ENCODE peak calls at places on chromosome 13, in six cellular contexts. One of them, this sample, is unnamed.

GRCh38 chr13:77696863-77697207 is 652 bp upstream of the SLAIN1 start:
- DNase-seq in activated T-cell treated with anti-CD3 and anti-CD28 coated beads, Interleukin-2, amount 50 U/mL, for 72 hours: peak; percentile 1
- DNase-seq in HTR-8/SVneo: no peak
- DNase-seq in transverse colon: no peak
- DNase-seq in WTC11: no peak
- DNase-seq in right cardiac atrium: no peak
- DNase-seq in this sample: no peak

GRCh38 chr13:23488442-23488841 is 54.9 kb upstream of the SACS start:
- DNase-seq in right cardiac atrium: no peak
- DNase-seq in activated T-cell treated with anti-CD3 and anti-CD28 coated beads, Interleukin-2, amount 50 U/mL, for 72 hours: no peak
- DNase-seq in WTC11: no peak
- DNase-seq in HTR-8/SVneo: no peak
- DNase-seq in transverse colon: no peak
- DNase-seq in this sample: peak; percentile 58

GRCh38 chr13:73767191-73767741 is 366.9 kb downstream of the KLF12 start:
- DNase-seq in right cardiac atrium: no peak
- DNase-seq in WTC11: peak; percentile 16
- DNase-seq in transverse colon: no peak
- DNase-seq in HTR-8/SVneo: no peak
- DNase-seq in activated T-cell treated with anti-CD3 and anti-CD28 coated beads, Interleukin-2, amount 50 U/mL, for 72 hours: no peak
- DNase-seq in this sample: no peak

GRCh38 chr13:24284876-24285275 is 24.5 kb upstream of the C1QTNF9 start:
- DNase-seq in activated T-cell treated with anti-CD3 and anti-CD28 coated beads, Interleukin-2, amount 50 U/mL, for 72 hours: no peak
- DNase-seq in transverse colon: no peak
- DNase-seq in WTC11: no peak
- DNase-seq in HTR-8/SVneo: no peak
- DNase-seq in right cardiac atrium: no peak
- DNase-seq in this sample: no peak

GRCh38 chr13:38868870-38869269 is 121.8 kb downstream of the STOML3 start:
- DNase-seq in WTC11: no peak
- DNase-seq in transverse colon: no peak
- DNase-seq in activated T-cell treated with anti-CD3 and anti-CD28 coated beads, Interleukin-2, amount 50 U/mL, for 72 hours: no peak
- DNase-seq in HTR-8/SVneo: no peak
- DNase-seq in right cardiac atrium: no peak
- DNase-seq in this sample: no peak

GRCh38 chr13:90918551-90918950 is 428.9 kb upstream of the MIR17HG start:
- DNase-seq in HTR-8/SVneo: no peak
- DNase-seq in transverse colon: no peak
- DNase-seq in WTC11: no peak
- DNase-seq in right cardiac atrium: no peak
- DNase-seq in activated T-cell treated with anti-CD3 and anti-CD28 coated beads, Interleukin-2, amount 50 U/mL, for 72 hours: no peak
- DNase-seq in this sample: peak; percentile 52

GRCh38 chr13:30077338-30077737 is 226.9 kb upstream of the UBL3 start:
- DNase-seq in HTR-8/SVneo: no peak
- DNase-seq in WTC11: no peak
- DNase-seq in activated T-cell treated with anti-CD3 and anti-CD28 coated beads, Interleukin-2, amount 50 U/mL, for 72 hours: no peak
- DNase-seq in right cardiac atrium: no peak
- DNase-seq in transverse colon: no peak
- DNase-seq in this sample: no peak

GRCh38 chr13:98214008-98214643 is 37.1 kb upstream of the RNF113B start:
- DNase-seq in activated T-cell treated with anti-CD3 and anti-CD28 coated beads, Interleukin-2, amount 50 U/mL, for 72 hours: no peak
- DNase-seq in WTC11: peak; percentile 16
- DNase-seq in HTR-8/SVneo: no peak
- DNase-seq in right cardiac atrium: no peak
- DNase-seq in transverse colon: no peak
- DNase-seq in this sample: no peak

GRCh38 chr13:27971776-27972618 is 2.9 kb upstream of the CDX2 start:
- DNase-seq in WTC11: no peak
- DNase-seq in activated T-cell treated with anti-CD3 and anti-CD28 coated beads, Interleukin-2, amount 50 U/mL, for 72 hours: no peak
- DNase-seq in transverse colon: no peak
- DNase-seq in HTR-8/SVneo: no peak
- DNase-seq in right cardiac atrium: no peak
- DNase-seq in this sample: no peak

GRCh38 chr13:109998030-109998429 is 211.6 kb upstream of the IRS2 start:
- DNase-seq in transverse colon: no peak
- DNase-seq in right cardiac atrium: no peak
- DNase-seq in WTC11: no peak
- DNase-seq in activated T-cell treated with anti-CD3 and anti-CD28 coated beads, Interleukin-2, amount 50 U/mL, for 72 hours: no peak
- DNase-seq in HTR-8/SVneo: no peak
- DNase-seq in this sample: no peak

GRCh38 chr13:19685034-19685433 is 51.6 kb downstream of the MPHOSPH8 start:
- DNase-seq in HTR-8/SVneo: no peak
- DNase-seq in transverse colon: peak; percentile 84
- DNase-seq in activated T-cell treated with anti-CD3 and anti-CD28 coated beads, Interleukin-2, amount 50 U/mL, for 72 hours: no peak
- DNase-seq in WTC11: no peak
- DNase-seq in right cardiac atrium: no peak
- DNase-seq in this sample: no peak

GRCh38 chr13:76380436-76381065 is 505.7 kb downstream of the KCTD12 start:
- DNase-seq in right cardiac atrium: no peak
- DNase-seq in HTR-8/SVneo: no peak
- DNase-seq in activated T-cell treated with anti-CD3 and anti-CD28 coated beads, Interleukin-2, amount 50 U/mL, for 72 hours: no peak
- DNase-seq in transverse colon: no peak
- DNase-seq in WTC11: no peak
- DNase-seq in this sample: peak; percentile 44

GRCh38 chr13:48210178-48210577 is 22.8 kb upstream of the ITM2B start:
- DNase-seq in WTC11: no peak
- DNase-seq in right cardiac atrium: no peak
- DNase-seq in activated T-cell treated with anti-CD3 and anti-CD28 coated beads, Interleukin-2, amount 50 U/mL, for 72 hours: no peak
- DNase-seq in transverse colon: no peak
- DNase-seq in HTR-8/SVneo: no peak
- DNase-seq in this sample: peak; percentile 91

GRCh38 chr13:46211116-46211515 is 612 bp upstream of the LRRC63 start:
- DNase-seq in right cardiac atrium: no peak
- DNase-seq in activated T-cell treated with anti-CD3 and anti-CD28 coated beads, Interleukin-2, amount 50 U/mL, for 72 hours: peak; percentile 29
- DNase-seq in HTR-8/SVneo: no peak
- DNase-seq in WTC11: no peak
- DNase-seq in transverse colon: no peak
- DNase-seq in this sample: no peak

GRCh38 chr13:114136576-114136975 is 4.2 kb upstream of the RASA3 start:
- DNase-seq in transverse colon: no peak
- DNase-seq in right cardiac atrium: no peak
- DNase-seq in HTR-8/SVneo: no peak
- DNase-seq in activated T-cell treated with anti-CD3 and anti-CD28 coated beads, Interleukin-2, amount 50 U/mL, for 72 hours: no peak
- DNase-seq in WTC11: peak; percentile 7
- DNase-seq in this sample: no peak

GRCh38 chr13:24161980-24162517 is 1.5 kb downstream of the SPATA13 start:
- DNase-seq in right cardiac atrium: no peak
- DNase-seq in HTR-8/SVneo: no peak
- DNase-seq in transverse colon: peak; percentile 78
- DNase-seq in WTC11: no peak
- DNase-seq in activated T-cell treated with anti-CD3 and anti-CD28 coated beads, Interleukin-2, amount 50 U/mL, for 72 hours: no peak
- DNase-seq in this sample: no peak

GRCh38 chr13:65921933-65922332 is 1308.2 kb downstream of the PCDH9 start:
- DNase-seq in transverse colon: no peak
- DNase-seq in activated T-cell treated with anti-CD3 and anti-CD28 coated beads, Interleukin-2, amount 50 U/mL, for 72 hours: no peak
- DNase-seq in WTC11: no peak
- DNase-seq in right cardiac atrium: no peak
- DNase-seq in HTR-8/SVneo: no peak
- DNase-seq in this sample: peak; percentile 22

GRCh38 chr13:40331802-40332201 is 334.6 kb downstream of the FOXO1 start:
- DNase-seq in transverse colon: no peak
- DNase-seq in WTC11: no peak
- DNase-seq in right cardiac atrium: no peak
- DNase-seq in HTR-8/SVneo: no peak
- DNase-seq in activated T-cell treated with anti-CD3 and anti-CD28 coated beads, Interleukin-2, amount 50 U/mL, for 72 hours: no peak
- DNase-seq in this sample: no peak

GRCh38 chr13:43469791-43470190 is 317.0 kb downstream of the ENOX1 start:
- DNase-seq in activated T-cell treated with anti-CD3 and anti-CD28 coated beads, Interleukin-2, amount 50 U/mL, for 72 hours: no peak
- DNase-seq in HTR-8/SVneo: no peak
- DNase-seq in transverse colon: no peak
- DNase-seq in WTC11: no peak
- DNase-seq in right cardiac atrium: no peak
- DNase-seq in this sample: no peak

GRCh38 chr13:102055116-102055515 is 346.7 kb downstream of the FGF14 start:
- DNase-seq in activated T-cell treated with anti-CD3 and anti-CD28 coated beads, Interleukin-2, amount 50 U/mL, for 72 hours: no peak
- DNase-seq in right cardiac atrium: no peak
- DNase-seq in WTC11: no peak
- DNase-seq in transverse colon: no peak
- DNase-seq in HTR-8/SVneo: no peak
- DNase-seq in this sample: no peak

GRCh38 chr13:72104656-72105180 is 237.7 kb upstream of the DACH1 start:
- DNase-seq in WTC11: no peak
- DNase-seq in transverse colon: no peak
- DNase-seq in activated T-cell treated with anti-CD3 and anti-CD28 coated beads, Interleukin-2, amount 50 U/mL, for 72 hours: no peak
- DNase-seq in HTR-8/SVneo: no peak
- DNase-seq in right cardiac atrium: no peak
- DNase-seq in this sample: peak; percentile 8

GRCh38 chr13:49441846-49442245 is 2.0 kb downstream of the CAB39L start:
- DNase-seq in transverse colon: no peak
- DNase-seq in WTC11: no peak
- DNase-seq in activated T-cell treated with anti-CD3 and anti-CD28 coated beads, Interleukin-2, amount 50 U/mL, for 72 hours: no peak
- DNase-seq in HTR-8/SVneo: no peak
- DNase-seq in right cardiac atrium: no peak
- DNase-seq in this sample: no peak

GRCh38 chr13:108437496-108437895 is 168.0 kb downstream of the TNFSF13B start:
- DNase-seq in HTR-8/SVneo: no peak
- DNase-seq in activated T-cell treated with anti-CD3 and anti-CD28 coated beads, Interleukin-2, amount 50 U/mL, for 72 hours: no peak
- DNase-seq in transverse colon: no peak
- DNase-seq in right cardiac atrium: no peak
- DNase-seq in WTC11: no peak
- DNase-seq in this sample: peak; percentile 81

GRCh38 chr13:71625183-71625582 is 241.8 kb downstream of the DACH1 start:
- DNase-seq in transverse colon: no peak
- DNase-seq in WTC11: no peak
- DNase-seq in HTR-8/SVneo: no peak
- DNase-seq in right cardiac atrium: no peak
- DNase-seq in activated T-cell treated with anti-CD3 and anti-CD28 coated beads, Interleukin-2, amount 50 U/mL, for 72 hours: no peak
- DNase-seq in this sample: no peak

GRCh38 chr13:96898212-96898611 is 96.1 kb downstream of the OXGR1 start:
- DNase-seq in HTR-8/SVneo: no peak
- DNase-seq in transverse colon: no peak
- DNase-seq in WTC11: no peak
- DNase-seq in activated T-cell treated with anti-CD3 and anti-CD28 coated beads, Interleukin-2, amount 50 U/mL, for 72 hours: no peak
- DNase-seq in right cardiac atrium: no peak
- DNase-seq in this sample: no peak

GRCh38 chr13:105139380-105140285 is 1395.8 kb downstream of the EFNB2 start:
- DNase-seq in activated T-cell treated with anti-CD3 and anti-CD28 coated beads, Interleukin-2, amount 50 U/mL, for 72 hours: peak; percentile 69
- DNase-seq in transverse colon: peak; percentile 33
- DNase-seq in right cardiac atrium: peak; percentile 65
- DNase-seq in HTR-8/SVneo: no peak
- DNase-seq in WTC11: peak; percentile 11
- DNase-seq in this sample: peak; percentile 77

GRCh38 chr13:108328848-108329247 is 59.3 kb downstream of the TNFSF13B start:
- DNase-seq in activated T-cell treated with anti-CD3 and anti-CD28 coated beads, Interleukin-2, amount 50 U/mL, for 72 hours: no peak
- DNase-seq in right cardiac atrium: no peak
- DNase-seq in transverse colon: no peak
- DNase-seq in WTC11: no peak
- DNase-seq in HTR-8/SVneo: no peak
- DNase-seq in this sample: no peak

GRCh38 chr13:66751691-66752090 is 478.4 kb downstream of the PCDH9 start:
- DNase-seq in transverse colon: no peak
- DNase-seq in activated T-cell treated with anti-CD3 and anti-CD28 coated beads, Interleukin-2, amount 50 U/mL, for 72 hours: no peak
- DNase-seq in HTR-8/SVneo: no peak
- DNase-seq in WTC11: no peak
- DNase-seq in right cardiac atrium: no peak
- DNase-seq in this sample: no peak

This sample was measured in HT1080.